ENCODE peak calls at places on chromosomes 2 and 18, in five cellular contexts. M is mesendoderm, I is Peyer's patch, N is cardiac muscle cell, Q is A549. F is an unnamed sample.

GRCh38 chr2:162090109-162090508 is 16.1 kb upstream of the DPP4 start:
- DNase-seq in M (no peak), I (no peak), N (no peak), Q (no peak), F (no peak)

GRCh38 chr2:235055891-235056516 is 104.2 kb downstream of the SH3BP4 start:
- DNase-seq in M (peak; percentile 84), I (no peak), N (peak; percentile 70), Q (peak; percentile 69), F (no peak)

GRCh38 chr2:212712466-212712865 is 173.9 kb upstream of the ERBB4 start:
- DNase-seq in M (no peak), I (no peak), N (no peak), Q (no peak), F (no peak)

GRCh38 chr2:160941290-160941846 is 218.9 kb upstream of the TANK start:
- DNase-seq in M (no peak), I (no peak), N (no peak), Q (no peak), F (no peak)

GRCh38 chr2:45879406-45879805 is 227.9 kb downstream of the PRKCE start:
- DNase-seq in M (peak; percentile 23), I (no peak), N (no peak), Q (peak; percentile 13), F (no peak)

GRCh38 chr2:148813603-148814065 is 61.4 kb upstream of the KIF5C start:
- DNase-seq in M (peak; percentile 94), I (peak; percentile 35), N (no peak), Q (no peak), F (no peak)

GRCh38 chr2:122927710-122928249 is 1097.3 kb upstream of the CNTNAP5 start:
- DNase-seq in M (peak; percentile 68), I (no peak), N (no peak), Q (no peak), F (no peak)

GRCh38 chr2:241372376-241372992 is 16.4 kb downstream of the FARP2 start:
- DNase-seq in M (no peak), I (no peak), N (no peak), Q (no peak), F (no peak)

GRCh38 chr2:62526531-62527381 is 20.8 kb upstream of the TMEM17 start:
- DNase-seq in M (peak; percentile 62), I (no peak), N (no peak), Q (no peak), F (no peak)

GRCh38 chr2:75130171-75130570 is 69.1 kb downstream of the TACR1 start:
- DNase-seq in M (peak; percentile 41), I (no peak), N (no peak), Q (peak; percentile 36), F (no peak)

GRCh38 chr2:180017764-180018163 is 10.7 kb upstream of the CWC22 start:
- DNase-seq in M (no peak), I (no peak), N (no peak), Q (no peak), F (no peak)

GRCh38 chr2:101788565-101788964 is 91.1 kb downstream of the MAP4K4 start:
- DNase-seq in M (no peak), I (no peak), N (no peak), Q (no peak), F (no peak)

GRCh38 chr2:106614511-106615291 is 127.5 kb downstream of the CD8B2 start:
- DNase-seq in M (no peak), I (no peak), N (no peak), Q (no peak), F (no peak)

GRCh38 chr18:63979409-63979908 is 9.6 kb downstream of the SERPINB8 start:
- DNase-seq in M (peak; percentile 82), I (peak; percentile 44), N (peak; percentile 78), Q (peak; percentile 55), F (peak; percentile 27)

GRCh38 chr2:33267745-33268144 is 208.7 kb upstream of the RASGRP3 start:
- DNase-seq in M (no peak), I (no peak), N (no peak), Q (no peak), F (no peak)

GRCh38 chr2:212832211-212833195 is 293.9 kb upstream of the ERBB4 start:
- DNase-seq in M (no peak), I (no peak), N (no peak), Q (no peak), F (no peak)

GRCh38 chr2:132752421-132753206 is 82.6 kb upstream of the LYPD1 start:
- DNase-seq in M (no peak), I (no peak), N (no peak), Q (no peak), F (no peak)

GRCh38 chr2:190468814-190469569 is 60.8 kb downstream of the MFSD6 start:
- DNase-seq in M (no peak), I (no peak), N (peak; percentile 51), Q (peak; percentile 86), F (no peak)

GRCh38 chr2:113282747-113283533 is 4.2 kb upstream of the PAX8 start:
- DNase-seq in M (peak; percentile 68), I (peak; percentile 17), N (no peak), Q (peak; percentile 94), F (no peak)

GRCh38 chr2:3633089-3633981 is 24.7 kb upstream of the ALLC start:
- DNase-seq in M (no peak), I (peak; percentile 12), N (no peak), Q (no peak), F (no peak)

GRCh38 chr2:67221266-67221665 is 175.9 kb upstream of the ETAA1 start:
- DNase-seq in M (no peak), I (no peak), N (no peak), Q (no peak), F (no peak)

GRCh38 chr2:223797811-223798721 is 39.3 kb downstream of the AP1S3 start:
- DNase-seq in M (peak; percentile 42), I (no peak), N (peak; percentile 40), Q (peak; percentile 66), F (no peak)

GRCh38 chr2:14189929-14190328 is 442.6 kb upstream of the LRATD1 start:
- DNase-seq in M (no peak), I (no peak), N (no peak), Q (no peak), F (no peak)

GRCh38 chr18:79954791-79955190 is 3.3 kb upstream of the SLC66A2 start:
- DNase-seq in M (no peak), I (no peak), N (peak; percentile 41), Q (no peak), F (no peak)

GRCh38 chr2:54657664-54658083 is 65.8 kb upstream of the EML6 start:
- DNase-seq in M (peak; percentile 63), I (peak; percentile 61), N (peak; percentile 56), Q (peak; percentile 68), F (peak; percentile 17)

GRCh38 chr2:43273477-43273876 is 47.1 kb upstream of the ZFP36L2 start:
- DNase-seq in M (no peak), I (no peak), N (peak; percentile 28), Q (no peak), F (no peak)

GRCh38 chr2:108390340-108390739 is 12.6 kb downstream of the SULT1C4 start:
- DNase-seq in M (no peak), I (no peak), N (no peak), Q (no peak), F (no peak)

GRCh38 chr18:54222922-54223567 is 1.4 kb downstream of the MBD2 start:
- DNase-seq in M (peak; percentile 37), I (peak; percentile 35), N (no peak), Q (peak; percentile 11), F (peak; percentile 59)

GRCh38 chr2:127072380-127072779 is 34.6 kb downstream of the BIN1 start:
- DNase-seq in M (no peak), I (no peak), N (no peak), Q (no peak), F (no peak)
- H3K4me3 ChIP-seq in M (no peak overlapping the region), I (no peak overlapping the region), N (no peak overlapping the region), Q (no peak overlapping the region), F (no peak overlapping the region)

GRCh38 chr2:28293416-28293815 is 99.2 kb upstream of the FOSL2 start:
- DNase-seq in M (no peak), I (no peak), N (no peak), Q (no peak), F (no peak)
- H3K27ac ChIP-seq in M (no peak overlapping the region), I (no peak overlapping the region), N (no peak overlapping the region), Q (no peak overlapping the region), F (no peak overlapping the region)

GRCh38 chr2:239276813-239277193 is 124.0 kb downstream of the HDAC4 start:
- DNase-seq in M (no peak), I (no peak), N (no peak), Q (no peak), F (no peak)

GRCh38 chr2:239274391-239275001 is 126.3 kb downstream of the HDAC4 start:
- DNase-seq in M (no peak), I (no peak), N (no peak), Q (peak; percentile 86), F (no peak)

GRCh38 chr2:239277401-239278085 is 123.3 kb downstream of the HDAC4 start:
- DNase-seq in M (no peak), I (no peak), N (no peak), Q (no peak), F (no peak)

GRCh38 chr2:239275037-239275685 is 125.7 kb downstream of the HDAC4 start:
- DNase-seq in M (no peak), I (peak; percentile 73), N (no peak), Q (peak; percentile 97), F (peak; percentile 88)

DNA sequence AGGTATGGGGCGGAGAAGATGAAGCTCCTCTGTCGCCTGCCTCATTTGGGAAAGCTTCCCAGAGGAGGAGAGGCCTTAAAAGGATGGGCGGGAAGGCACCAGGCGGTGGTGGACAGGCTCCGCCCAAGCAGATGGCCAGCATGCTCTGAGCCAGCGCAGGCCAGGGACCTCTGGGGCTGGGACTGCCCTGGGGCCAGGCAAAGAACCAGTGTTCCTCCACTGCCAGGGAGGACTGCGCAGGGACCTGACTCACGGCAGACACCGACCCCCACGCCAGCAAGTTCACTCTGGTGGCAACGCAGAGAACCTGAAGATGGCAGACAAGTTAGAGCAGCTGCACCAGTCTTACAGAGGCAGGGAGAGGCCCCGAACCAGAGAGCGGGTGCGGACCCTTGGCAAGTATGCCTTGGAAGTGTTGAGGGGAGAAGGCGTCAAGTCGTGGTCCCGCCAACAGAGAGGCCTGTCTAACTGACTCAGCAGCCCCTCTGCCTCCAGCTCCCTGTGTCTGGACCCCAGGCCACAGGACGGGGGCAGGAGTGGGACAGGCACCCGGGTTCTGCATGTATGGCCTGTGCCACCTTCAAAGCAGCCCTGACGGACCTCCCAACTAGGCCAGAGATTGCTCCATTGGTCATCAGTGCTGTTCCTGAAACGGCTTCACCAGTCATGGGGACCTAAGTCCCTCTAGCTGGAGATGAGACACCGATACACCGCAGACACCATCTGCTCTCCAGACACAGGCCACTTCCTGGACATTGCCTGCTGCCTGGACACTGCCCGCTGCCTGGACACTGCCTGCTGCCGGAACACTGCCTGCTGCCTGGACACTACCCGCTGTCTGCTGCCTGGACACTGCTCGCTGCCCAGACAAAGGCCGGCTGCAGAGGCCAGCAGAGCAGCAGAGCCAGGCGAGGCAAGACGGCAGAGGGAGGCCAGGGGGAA is 124.7 kb downstream of the HDAC4 start:
- DNase-seq in M (no peak), I (no peak), N (no peak), Q (peak; percentile 61), F (no peak)
- H3K4me3 ChIP-seq in M (no peak overlapping the region), I (no peak overlapping the region), N (no peak overlapping the region), Q (peak overlapping the region; percentile 14), F (no peak overlapping the region)

GRCh38 chr2:22604150-22604549 is 780.8 kb upstream of the KLHL29 start:
- DNase-seq in M (no peak), I (no peak), N (no peak), Q (no peak), F (no peak)

GRCh38 chr2:22600166-22600565 is 784.8 kb upstream of the KLHL29 start:
- DNase-seq in M (peak; percentile 38), I (no peak), N (no peak), Q (no peak), F (no peak)

DNA sequence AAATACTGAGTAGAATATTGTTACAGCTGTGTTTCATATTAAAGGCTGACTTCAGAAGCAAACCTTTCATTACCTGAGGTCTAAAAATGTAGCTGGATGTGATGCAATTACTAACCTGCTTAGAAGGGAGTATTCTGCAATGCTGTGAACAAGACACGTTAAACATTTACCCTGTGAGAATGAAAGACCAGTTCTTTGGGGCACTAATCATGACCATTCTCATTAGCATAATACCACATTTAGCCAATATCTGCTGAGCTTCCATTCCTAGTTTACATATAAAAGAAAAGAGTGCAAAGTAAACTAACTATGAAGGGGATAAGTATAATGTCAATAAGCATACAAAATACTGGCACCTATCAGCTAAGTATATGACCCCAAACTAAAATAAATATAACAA is 784.0 kb upstream of the KLHL29 start:
- DNase-seq in M (no peak), I (no peak), N (no peak), Q (no peak), F (no peak)
- H3K27ac ChIP-seq in M (no peak overlapping the region), I (no peak overlapping the region), N (no peak overlapping the region), Q (no peak overlapping the region), F (no peak overlapping the region)